ENCODE peak calls at places on chromosome 12, in ten cellular contexts. F, B, T, A, D, E, G, X, Y and Q are unnamed samples.

GRCh38 chr12:37546206-37546605 is 770.4 kb upstream of the ALG10B start:
- DNase-seq in F (no peak), B (no peak), T (no peak), A (no peak), D (no peak), E (no peak), G (no peak), X (no peak), Y (no peak), Q (no peak)

GRCh38 chr12:124386661-124387509 is 92.0 kb downstream of the RFLNA start:
- DNase-seq in F (no peak), B (no peak), T (peak), A (no peak), D (no peak), E (no peak), G (peak), X (no peak), Y (no peak), Q (no peak)

GRCh38 chr12:53974084-53975018 is at the start of gene HOTAIR:
- DNase-seq in F (no peak), B (no peak), T (no peak), A (no peak), D (peak), E (no peak), G (no peak), X (no peak), Y (peak), Q (no peak)

GRCh38 chr12:81987351-81987750 is 228.2 kb upstream of the PPFIA2 start:
- DNase-seq in F (no peak), B (no peak), T (no peak), A (no peak), D (no peak), E (no peak), G (no peak), X (no peak), Y (no peak), Q (no peak)

GRCh38 chr12:9906888-9907287 is 25.3 kb downstream of the CLEC2A start:
- DNase-seq in F (no peak), B (no peak), T (no peak), A (no peak), D (peak), E (no peak), G (no peak), X (peak), Y (no peak), Q (peak)

GRCh38 chr12:24398605-24399004 is 449.1 kb upstream of the SOX5 start:
- DNase-seq in F (no peak), B (no peak), T (no peak), A (no peak), D (no peak), E (no peak), G (no peak), X (no peak), Y (no peak), Q (no peak)

GRCh38 chr12:82593901-82594396 is 92.8 kb upstream of the TMTC2 start:
- DNase-seq in F (no peak), B (no peak), T (no peak), A (no peak), D (no peak), E (no peak), G (no peak), X (no peak), Y (no peak), Q (no peak)

GRCh38 chr12:116515674-116516073 is 43.5 kb upstream of the MAP1LC3B2 start:
- DNase-seq in F (no peak), B (no peak), T (no peak), A (no peak), D (no peak), E (no peak), G (no peak), X (no peak), Y (no peak), Q (no peak)

GRCh38 chr12:132316497-132317232 is 12.7 kb downstream of the GALNT9 start:
- DNase-seq in F (peak), B (no peak), T (no peak), A (peak), D (no peak), E (peak), G (no peak), X (no peak), Y (no peak), Q (no peak)

GRCh38 chr12:89597770-89598169 is 71.9 kb upstream of the POC1B start:
- DNase-seq in F (no peak), B (no peak), T (no peak), A (no peak), D (no peak), E (no peak), G (no peak), X (no peak), Y (no peak), Q (no peak)

GRCh38 chr12:52848661-52849255 is at the start of gene KRT78:
- DNase-seq in F (no peak), B (no peak), T (no peak), A (no peak), D (no peak), E (peak), G (no peak), X (no peak), Y (no peak), Q (peak)

GRCh38 chr12:64556231-64556630 is 54.1 kb upstream of the RASSF3 start:
- DNase-seq in F (no peak), B (no peak), T (no peak), A (no peak), D (no peak), E (no peak), G (no peak), X (no peak), Y (no peak), Q (no peak)

GRCh38 chr12:121789800-121790748 is 3.4 kb downstream of the RHOF start:
- DNase-seq in F (peak), B (no peak), T (peak), A (peak), D (peak), E (peak), G (no peak), X (peak), Y (no peak), Q (peak)

GRCh38 chr12:93101367-93101766 is 172.3 kb upstream of the EEA1 start:
- DNase-seq in F (no peak), B (no peak), T (no peak), A (no peak), D (no peak), E (no peak), G (no peak), X (no peak), Y (no peak), Q (no peak)

GRCh38 chr12:14774074-14774943 is 29.0 kb downstream of the WBP11 start:
- DNase-seq in F (peak), B (peak), T (peak), A (peak), D (peak), E (peak), G (peak), X (peak), Y (peak), Q (peak)

GRCh38 chr12:79555006-79555925 is 135.5 kb downstream of the PAWR start:
- DNase-seq in F (no peak), B (no peak), T (no peak), A (no peak), D (no peak), E (no peak), G (no peak), X (no peak), Y (peak), Q (no peak)

GRCh38 chr12:46332260-46332659 is 40.3 kb downstream of the SLC38A2 start:
- DNase-seq in F (no peak), B (no peak), T (no peak), A (no peak), D (no peak), E (no peak), G (no peak), X (no peak), Y (no peak), Q (no peak)

GRCh38 chr12:15842106-15842505 is 40.1 kb upstream of the STRAP start:
- DNase-seq in F (no peak), B (no peak), T (no peak), A (no peak), D (no peak), E (no peak), G (no peak), X (no peak), Y (no peak), Q (no peak)

GRCh38 chr12:111616177-111616623 is 17.1 kb upstream of the ATXN2 start:
- DNase-seq in F (no peak), B (no peak), T (no peak), A (no peak), D (no peak), E (no peak), G (no peak), X (no peak), Y (peak), Q (no peak)

GRCh38 chr12:108047130-108047550 is 81.9 kb upstream of the WSCD2 start:
- DNase-seq in F (no peak), B (no peak), T (no peak), A (no peak), D (no peak), E (no peak), G (no peak), X (peak), Y (no peak), Q (no peak)

GRCh38 chr12:129790331-129790730 is 113.5 kb downstream of the TMEM132D start:
- DNase-seq in F (no peak), B (no peak), T (no peak), A (no peak), D (no peak), E (no peak), G (no peak), X (no peak), Y (no peak), Q (no peak)

GRCh38 chr12:120119395-120119973 is 2.9 kb upstream of the RAB35 start:
- DNase-seq in F (no peak), B (no peak), T (no peak), A (no peak), D (no peak), E (no peak), G (no peak), X (no peak), Y (no peak), Q (no peak)

GRCh38 chr12:47307680-47308399 is 228.1 kb upstream of the AMIGO2 start:
- DNase-seq in F (no peak), B (no peak), T (no peak), A (no peak), D (peak), E (no peak), G (no peak), X (peak), Y (peak), Q (peak)

GRCh38 chr12:109711596-109712461 is 1.8 kb upstream of the FAM222A start:
- DNase-seq in F (no peak), B (no peak), T (peak), A (no peak), D (no peak), E (no peak), G (no peak), X (no peak), Y (no peak), Q (no peak)

GRCh38 chr12:108333898-108334699 is 5.0 kb downstream of the CMKLR1 start:
- DNase-seq in F (no peak), B (no peak), T (no peak), A (no peak), D (no peak), E (peak), G (no peak), X (no peak), Y (no peak), Q (no peak)

GRCh38 chr12:32516230-32516629 is 116.9 kb downstream of the FGD4 start:
- DNase-seq in F (no peak), B (no peak), T (no peak), A (no peak), D (no peak), E (no peak), G (no peak), X (no peak), Y (no peak), Q (no peak)

GRCh38 chr12:32517966-32518365 is 118.6 kb downstream of the FGD4 start:
- DNase-seq in F (no peak), B (no peak), T (no peak), A (no peak), D (no peak), E (no peak), G (no peak), X (no peak), Y (no peak), Q (no peak)

GRCh38 chr12:32512910-32513309 is 113.6 kb downstream of the FGD4 start:
- DNase-seq in F (no peak), B (no peak), T (no peak), A (no peak), D (no peak), E (no peak), G (no peak), X (no peak), Y (no peak), Q (no peak)

GRCh38 chr12:32512379-32512778 is 113.0 kb downstream of the FGD4 start:
- DNase-seq in F (no peak), B (no peak), T (no peak), A (no peak), D (no peak), E (no peak), G (no peak), X (no peak), Y (no peak), Q (no peak)

DNA sequence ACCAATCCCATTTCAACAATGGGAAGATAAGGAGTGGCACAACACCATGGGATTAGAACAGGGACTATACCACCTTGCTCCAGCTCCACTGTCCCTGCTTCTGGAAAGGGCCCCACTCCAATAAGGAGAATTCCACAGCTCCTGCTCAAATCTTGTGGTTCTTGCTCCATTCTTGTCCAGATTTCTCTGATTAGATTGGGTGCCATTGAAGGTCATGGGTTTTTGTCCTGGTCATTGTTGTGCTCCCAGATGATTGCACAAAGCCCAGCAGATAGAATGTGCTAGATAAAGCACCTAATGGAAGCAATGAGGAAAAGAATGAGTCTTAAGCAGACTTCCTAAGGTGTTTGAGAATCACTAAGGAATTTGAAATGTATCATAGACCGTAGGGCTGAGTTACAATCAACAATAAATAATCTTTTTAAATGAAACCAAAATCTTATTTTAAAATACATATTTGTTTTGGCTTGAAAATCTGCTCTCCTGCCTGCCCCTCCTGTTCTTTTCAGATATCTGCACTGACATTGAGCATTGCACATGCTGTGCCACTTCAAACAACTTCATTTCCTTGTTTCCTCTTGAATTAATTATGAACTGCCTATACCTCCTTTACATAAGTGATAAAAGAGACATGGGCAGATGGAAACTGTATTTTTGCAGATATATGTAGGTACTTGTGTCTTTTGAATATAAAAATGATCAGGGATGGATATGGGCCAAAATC is 115.9 kb downstream of the FGD4 start:
- DNase-seq in F (no peak), B (no peak), T (no peak), A (no peak), D (no peak), E (no peak), G (no peak), X (no peak), Y (no peak), Q (no peak)
- H3K27ac ChIP-seq in F (no peak), B (no peak), T (no peak), A (no peak), D (no peak), E (no peak), G (no peak), X (no peak), Y (no peak), Q (no peak)

DNA sequence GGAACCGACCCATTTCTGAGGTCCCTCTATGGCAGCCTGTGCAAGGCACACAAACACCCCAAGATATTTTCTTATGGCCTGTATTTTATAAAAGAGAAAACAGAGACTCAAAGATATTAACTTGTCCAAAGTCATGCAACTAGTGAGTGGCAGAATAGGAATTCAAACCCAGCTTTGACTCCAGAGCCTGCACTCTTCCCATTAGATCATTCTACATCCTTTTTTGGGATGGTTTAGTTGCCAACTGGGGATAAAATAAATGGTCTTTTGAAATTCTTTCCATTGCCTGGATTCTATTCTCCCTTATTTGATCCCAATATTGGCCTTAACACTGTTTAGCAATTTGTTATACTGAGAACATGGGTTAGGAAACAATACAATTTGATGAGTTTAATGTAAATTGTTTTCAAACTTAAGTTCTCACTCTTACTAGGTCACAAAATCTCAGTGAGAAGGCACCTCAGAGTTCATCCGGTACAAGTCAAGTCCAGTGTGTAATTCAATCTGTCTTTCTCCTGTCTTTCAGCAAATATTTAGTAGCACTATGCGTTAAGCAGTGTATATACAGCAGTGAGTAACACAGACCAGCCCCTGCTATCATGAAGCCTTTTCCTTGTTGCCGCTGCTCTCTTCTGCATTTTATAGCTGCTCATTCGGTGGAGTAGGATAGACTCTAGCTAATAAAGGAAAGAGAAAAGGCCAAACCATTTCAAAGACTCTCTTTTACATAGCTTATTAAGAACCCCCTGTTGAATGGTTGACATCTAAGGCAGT is 162.1 kb upstream of the IFNG-AS1 start:
- DNase-seq in F (no peak), B (no peak), T (no peak), A (no peak), D (no peak), E (no peak), G (no peak), X (no peak), Y (peak), Q (no peak)
- H3K27ac ChIP-seq in F (peak), B (peak), T (peak), A (peak), D (no peak), E (peak), G (peak), X (no peak), Y (peak), Q (no peak)

GRCh38 chr12:62703011-62703380 is 232.0 kb downstream of the PPM1H start:
- DNase-seq in F (no peak), B (no peak), T (no peak), A (no peak), D (no peak), E (no peak), G (no peak), X (no peak), Y (no peak), Q (no peak)
- H3K27ac ChIP-seq in F (peak), B (peak), T (peak), A (peak), D (no peak), E (no peak), G (peak), X (no peak), Y (peak), Q (no peak)

GRCh38 chr12:67681941-67682340 is 33.4 kb downstream of the DYRK2 start:
- DNase-seq in F (no peak), B (no peak), T (no peak), A (no peak), D (no peak), E (no peak), G (no peak), X (no peak), Y (no peak), Q (no peak)

GRCh38 chr12:67676624-67677023 is 28.1 kb downstream of the DYRK2 start:
- DNase-seq in F (no peak), B (no peak), T (no peak), A (no peak), D (no peak), E (no peak), G (no peak), X (no peak), Y (no peak), Q (no peak)

GRCh38 chr12:67677166-67677565 is 28.6 kb downstream of the DYRK2 start:
- DNase-seq in F (no peak), B (no peak), T (no peak), A (no peak), D (no peak), E (no peak), G (no peak), X (no peak), Y (no peak), Q (no peak)

GRCh38 chr12:67681145-67681778 is 32.7 kb downstream of the DYRK2 start:
- DNase-seq in F (no peak), B (no peak), T (no peak), A (no peak), D (no peak), E (no peak), G (peak), X (no peak), Y (peak), Q (no peak)
- H3K27ac ChIP-seq in F (peak), B (peak), T (peak), A (no peak), D (no peak), E (peak), G (peak), X (no peak), Y (peak), Q (no peak)

DNA sequence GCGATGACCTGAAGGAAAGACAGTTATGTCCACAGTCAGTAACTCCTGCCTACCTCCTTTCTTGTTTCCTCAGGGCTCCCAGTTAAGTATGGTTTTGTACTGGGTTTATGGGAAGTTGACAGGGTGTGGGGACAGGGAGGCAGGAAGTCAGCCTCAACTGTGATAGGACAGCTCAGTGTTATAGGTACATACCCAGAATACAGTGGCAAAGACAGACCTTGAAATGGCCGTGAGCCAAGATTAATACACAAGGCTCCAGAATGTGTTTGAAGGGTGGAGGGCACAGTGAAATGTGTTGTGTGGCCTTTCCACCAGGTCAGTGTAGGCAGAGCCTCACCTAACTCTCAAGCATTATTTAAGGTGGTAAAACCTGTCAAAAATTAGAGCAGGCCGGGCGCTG is 4.6 kb upstream of the BIN2 start:
- DNase-seq in F (no peak), B (no peak), T (no peak), A (no peak), D (no peak), E (no peak), G (no peak), X (no peak), Y (no peak), Q (no peak)
- H3K27ac ChIP-seq in F (no peak), B (no peak), T (no peak), A (no peak), D (no peak), E (no peak), G (no peak), X (peak), Y (no peak), Q (no peak)